ENCODE peak calls at places on chromosome 12, in nine cellular contexts. W is SK-N-SH, U is GM23248, I is fibroblast of lung, Z is IMR-90, O is mesenchymal stem cell, C is mesendoderm, B is neural progenitor cell, N is MM.1S. X is an unnamed sample.

GRCh38 chr12:132723015-132723763 is 12.5 kb downstream of the PGAM5 start:
- DNase-seq in W (no peak), U (no peak), I (no peak), Z (peak), O (no peak), C (no peak), B (no peak), N (no peak), X (no peak)

GRCh38 chr12:49784756-49785409 is 43.3 kb downstream of the NCKAP5L start:
- DNase-seq in W (no peak), U (peak), I (peak), Z (peak), O (peak), C (no peak), B (no peak), N (no peak), X (no peak)

GRCh38 chr12:101939306-101939705 is 61.9 kb downstream of the DRAM1 start:
- DNase-seq in W (no peak), U (no peak), I (no peak), Z (no peak), O (no peak), C (no peak), B (no peak), N (no peak), X (no peak)

GRCh38 chr12:123006977-123007376 is 26.5 kb downstream of the ARL6IP4 start:
- DNase-seq in W (no peak), U (peak), I (no peak), Z (peak), O (no peak), C (no peak), B (no peak), N (no peak), X (no peak)

GRCh38 chr12:52217223-52217622 is 15.8 kb upstream of the KRT7 start:
- DNase-seq in W (no peak), U (no peak), I (no peak), Z (no peak), O (peak), C (peak), B (no peak), N (no peak), X (no peak)

GRCh38 chr12:115750340-115750739 is 527.2 kb downstream of the MED13L start:
- DNase-seq in W (no peak), U (no peak), I (no peak), Z (no peak), O (no peak), C (no peak), B (no peak), N (no peak), X (no peak)

GRCh38 chr12:58557646-58558045 is 362.7 kb downstream of the LRIG3 start:
- DNase-seq in W (no peak), U (no peak), I (no peak), Z (no peak), O (no peak), C (no peak), B (no peak), N (no peak), X (no peak)

GRCh38 chr12:19323768-19324167 is 115.5 kb upstream of the AEBP2 start:
- DNase-seq in W (no peak), U (no peak), I (peak), Z (peak), O (peak), C (no peak), B (no peak), N (no peak), X (no peak)

DNA sequence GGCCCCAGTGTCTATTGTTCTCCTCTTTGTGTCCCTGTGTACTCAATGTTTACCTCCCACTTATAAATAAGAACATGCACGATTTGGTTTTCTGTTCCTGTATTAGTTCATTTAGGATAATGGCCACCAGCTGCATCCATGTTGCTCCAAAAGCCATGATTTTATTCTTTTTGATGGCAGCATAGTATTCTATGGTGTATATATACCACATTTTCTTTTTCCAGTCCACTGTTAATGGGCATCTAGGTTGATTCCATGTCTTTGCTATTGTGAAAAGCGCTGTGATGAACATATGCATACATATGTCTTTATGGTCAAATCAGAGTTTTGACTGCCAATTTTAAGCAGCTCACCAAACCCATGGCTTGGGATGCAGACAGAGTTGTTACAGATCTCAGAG is 17.2 kb upstream of the ANP32D start:
- DNase-seq in W (no peak), U (no peak), I (no peak), Z (no peak), O (no peak), C (no peak), B (no peak), N (no peak), X (no peak)
- H3K9ac ChIP-seq in W (no peak), U (no peak), I (no peak), Z (no peak), O (no peak), C (no peak), B (no peak), N (no peak), X (no peak)

GRCh38 chr12:110744176-110744575 is 1.5 kb upstream of the PPP1CC start:
- DNase-seq in W (no peak), U (peak), I (peak), Z (peak), O (no peak), C (no peak), B (peak), N (no peak), X (no peak)
- H3K9ac ChIP-seq in W (no peak), U (no peak), I (no peak), Z (no peak), O (no peak), C (peak), B (peak), N (no peak), X (no peak)

GRCh38 chr12:59595097-59595496 is 732 bp upstream of the SLC16A7 start:
- DNase-seq in W (no peak), U (peak), I (peak), Z (no peak), O (no peak), C (no peak), B (no peak), N (peak), X (no peak)
- H3K9ac ChIP-seq in W (no peak), U (peak), I (peak), Z (no peak), O (peak), C (no peak), B (no peak), N (peak), X (no peak)

GRCh38 chr12:110935588-110935987 is 15.2 kb upstream of the MYL2 start:
- DNase-seq in W (no peak), U (no peak), I (no peak), Z (no peak), O (no peak), C (no peak), B (no peak), N (no peak), X (no peak)

GRCh38 chr12:110932048-110932447 is 11.7 kb upstream of the MYL2 start:
- DNase-seq in W (peak), U (peak), I (no peak), Z (no peak), O (no peak), C (peak), B (peak), N (no peak), X (no peak)

GRCh38 chr12:110933326-110933974 is 13.1 kb upstream of the MYL2 start:
- DNase-seq in W (no peak), U (no peak), I (no peak), Z (no peak), O (no peak), C (no peak), B (no peak), N (no peak), X (no peak)

GRCh38 chr12:110936367-110937103 is 16.2 kb upstream of the MYL2 start:
- DNase-seq in W (no peak), U (no peak), I (no peak), Z (no peak), O (no peak), C (peak), B (no peak), N (no peak), X (no peak)

GRCh38 chr12:110934093-110934852 is 13.9 kb upstream of the MYL2 start:
- DNase-seq in W (no peak), U (peak), I (no peak), Z (no peak), O (no peak), C (peak), B (peak), N (no peak), X (no peak)
- H3K9ac ChIP-seq in W (no peak), U (no peak), I (no peak), Z (no peak), O (no peak), C (no peak), B (no peak), N (no peak), X (no peak)

GRCh38 chr12:90902596-90902995 is 52.4 kb downstream of the CCER1 start:
- DNase-seq in W (no peak), U (no peak), I (no peak), Z (no peak), O (no peak), C (no peak), B (no peak), N (no peak), X (no peak)

GRCh38 chr12:90897981-90898380 is 57.0 kb downstream of the CCER1 start:
- DNase-seq in W (no peak), U (peak), I (no peak), Z (peak), O (no peak), C (no peak), B (no peak), N (no peak), X (no peak)

GRCh38 chr12:90896164-90896563 is 58.8 kb downstream of the CCER1 start:
- DNase-seq in W (no peak), U (peak), I (peak), Z (peak), O (peak), C (peak), B (no peak), N (no peak), X (no peak)

GRCh38 chr12:90897316-90897715 is 57.7 kb downstream of the CCER1 start:
- DNase-seq in W (no peak), U (no peak), I (no peak), Z (no peak), O (no peak), C (no peak), B (no peak), N (no peak), X (no peak)

GRCh38 chr12:90899456-90900182 is 55.4 kb downstream of the CCER1 start:
- DNase-seq in W (no peak), U (peak), I (peak), Z (peak), O (peak), C (no peak), B (no peak), N (no peak), X (no peak)
- H3K9ac ChIP-seq in W (no peak), U (no peak), I (no peak), Z (no peak), O (no peak), C (no peak), B (no peak), N (no peak), X (no peak)

GRCh38 chr12:96237465-96238077 is 43.4 kb downstream of the ELK3 start:
- DNase-seq in W (no peak), U (peak), I (peak), Z (peak), O (peak), C (no peak), B (no peak), N (no peak), X (no peak)
- H3K9ac ChIP-seq in W (peak), U (peak), I (peak), Z (no peak), O (peak), C (no peak), B (no peak), N (no peak), X (no peak)

GRCh38 chr12:85549658-85550057 is 269.6 kb downstream of the ALX1 start:
- DNase-seq in W (no peak), U (no peak), I (no peak), Z (no peak), O (no peak), C (no peak), B (no peak), N (no peak), X (no peak)
- H3K9ac ChIP-seq in W (no peak), U (no peak), I (no peak), Z (no peak), O (no peak), C (no peak), B (no peak), N (no peak), X (no peak)

DNA sequence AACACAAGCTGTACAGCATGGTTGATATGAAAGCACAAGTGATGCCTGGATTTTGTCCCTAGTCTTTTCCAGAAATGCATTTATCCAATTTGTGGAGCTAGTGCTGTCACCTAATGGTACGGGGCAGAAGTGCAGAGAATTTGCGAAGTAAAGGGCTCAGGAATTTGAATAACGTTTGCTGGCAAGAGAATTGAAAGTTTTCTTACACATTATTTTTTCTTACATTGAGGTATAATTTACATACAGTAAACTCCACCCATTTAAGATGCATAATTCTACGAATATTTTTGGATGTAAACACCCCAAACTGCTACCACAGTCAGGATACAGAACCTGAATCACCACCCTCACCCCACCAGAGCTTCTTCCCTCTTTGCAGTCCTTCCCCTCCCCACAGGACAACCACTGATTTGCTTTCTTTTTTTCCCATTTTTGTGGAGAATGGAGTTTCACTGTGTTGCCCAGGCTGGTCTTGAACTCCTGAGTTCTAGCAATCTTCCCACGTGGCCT is 3.5 kb downstream of the AICDA start:
- DNase-seq in W (peak), U (peak), I (peak), Z (peak), O (peak), C (peak), B (peak), N (no peak), X (peak)
- H3K9ac ChIP-seq in W (no peak), U (no peak), I (no peak), Z (no peak), O (peak), C (no peak), B (no peak), N (no peak), X (no peak)

X was measured in neuronal stem cell.